ENCODE peak calls at places on chromosomes 13 and 19, in nine cellular contexts. G is heart right ventricle, F is brain microvascular endothelial cell, Z is left ventricle myocardium inferior, K is GM06990, O is cardiac muscle cell, P is Panc1, L is colonic mucosa, A is AG09309. I is an unnamed sample.

GRCh38 chr13:60211548-60211947 is 47.8 kb upstream of the DIAPH3 start:
- DNase-seq in G (no peak), F (no peak), Z (no peak), K (no peak), O (no peak), P (no peak), L (no peak), A (no peak), I (no peak)

GRCh38 chr13:31073859-31074718 is 87.6 kb downstream of the HSPH1 start:
- DNase-seq in G (no peak), F (peak), Z (no peak), K (peak), O (peak), P (no peak), L (no peak), A (no peak), I (no peak)

GRCh38 chr13:111335263-111335662 is 14.8 kb downstream of the TEX29 start:
- DNase-seq in G (peak), F (no peak), Z (no peak), K (no peak), O (no peak), P (no peak), L (no peak), A (no peak), I (no peak)

GRCh38 chr13:111353508-111353907 is 33.1 kb downstream of the TEX29 start:
- DNase-seq in G (no peak), F (no peak), Z (no peak), K (no peak), O (no peak), P (no peak), L (no peak), A (no peak), I (no peak)

GRCh38 chr19:29378543-29379105 is 147.2 kb upstream of the VSTM2B start:
- DNase-seq in G (no peak), F (no peak), Z (no peak), K (no peak), O (no peak), P (no peak), L (peak), A (no peak), I (no peak)

GRCh38 chr13:102658678-102659077 is 36.2 kb downstream of the METTL21C start:
- DNase-seq in G (no peak), F (no peak), Z (no peak), K (no peak), O (peak), P (no peak), L (no peak), A (no peak), I (no peak)

GRCh38 chr13:114057131-114058050 is 75.0 kb downstream of the RASA3 start:
- DNase-seq in G (no peak), F (no peak), Z (no peak), K (no peak), O (no peak), P (no peak), L (no peak), A (no peak), I (no peak)

GRCh38 chr13:80137994-80138393 is 202.9 kb downstream of the SPRY2 start:
- DNase-seq in G (no peak), F (no peak), Z (no peak), K (no peak), O (peak), P (no peak), L (no peak), A (no peak), I (no peak)

GRCh38 chr19:19514215-19514633 is 1.1 kb downstream of the TSSK6 start:
- DNase-seq in G (peak), F (peak), Z (peak), K (no peak), O (peak), P (no peak), L (peak), A (no peak), I (no peak)

GRCh38 chr19:10442698-10443097 is 22.4 kb downstream of the PDE4A start:
- DNase-seq in G (no peak), F (no peak), Z (no peak), K (no peak), O (no peak), P (no peak), L (no peak), A (no peak), I (no peak)

GRCh38 chr13:93304868-93305613 is 78.4 kb downstream of the GPC6 start:
- DNase-seq in G (no peak), F (no peak), Z (no peak), K (no peak), O (no peak), P (no peak), L (no peak), A (no peak), I (no peak)

GRCh38 chr13:40381935-40382764 is 284.3 kb downstream of the FOXO1 start:
- DNase-seq in G (peak), F (no peak), Z (no peak), K (no peak), O (no peak), P (no peak), L (no peak), A (no peak), I (no peak)

GRCh38 chr19:29454109-29454508 is 71.7 kb upstream of the VSTM2B start:
- DNase-seq in G (no peak), F (no peak), Z (no peak), K (no peak), O (no peak), P (no peak), L (peak), A (no peak), I (no peak)

GRCh38 chr13:112903606-112904195 is 65.3 kb upstream of the MCF2L start:
- DNase-seq in G (no peak), F (no peak), Z (no peak), K (no peak), O (no peak), P (no peak), L (no peak), A (no peak), I (no peak)

GRCh38 chr19:20558011-20558410 is 7.6 kb downstream of the ZNF737 start:
- DNase-seq in G (peak), F (no peak), Z (no peak), K (no peak), O (no peak), P (no peak), L (no peak), A (no peak), I (no peak)

GRCh38 chr19:17095141-17095919 is 19.8 kb downstream of the MYO9B start:
- DNase-seq in G (peak), F (peak), Z (peak), K (no peak), O (peak), P (no peak), L (peak), A (no peak), I (no peak)

GRCh38 chr13:110346661-110347067 is 39.6 kb downstream of the COL4A2 start:
- DNase-seq in G (no peak), F (no peak), Z (no peak), K (no peak), O (no peak), P (no peak), L (peak), A (no peak), I (no peak)

GRCh38 chr19:28103916-28104315 is 1109.0 kb downstream of the UQCRFS1 start:
- DNase-seq in G (no peak), F (no peak), Z (no peak), K (no peak), O (no peak), P (no peak), L (no peak), A (no peak), I (no peak)

GRCh38 chr19:33062902-33063301 is 1.8 kb downstream of the RHPN2 start:
- DNase-seq in G (no peak), F (no peak), Z (no peak), K (no peak), O (no peak), P (no peak), L (no peak), A (no peak), I (no peak)

GRCh38 chr19:3365447-3366103 is 808 bp upstream of the NFIC start:
- DNase-seq in G (peak), F (no peak), Z (peak), K (no peak), O (peak), P (no peak), L (peak), A (no peak), I (peak)

GRCh38 chr13:32902898-32903297 is 113.3 kb upstream of the KL start:
- DNase-seq in G (peak), F (no peak), Z (peak), K (no peak), O (peak), P (no peak), L (peak), A (no peak), I (no peak)

GRCh38 chr13:98470920-98471319 is 106.0 kb downstream of the STK24 start:
- DNase-seq in G (no peak), F (no peak), Z (no peak), K (no peak), O (no peak), P (no peak), L (no peak), A (no peak), I (no peak)

GRCh38 chr13:28531195-28531955 is 36.4 kb upstream of the FLT1 start:
- DNase-seq in G (peak), F (peak), Z (peak), K (no peak), O (peak), P (no peak), L (peak), A (no peak), I (no peak)

DNA sequence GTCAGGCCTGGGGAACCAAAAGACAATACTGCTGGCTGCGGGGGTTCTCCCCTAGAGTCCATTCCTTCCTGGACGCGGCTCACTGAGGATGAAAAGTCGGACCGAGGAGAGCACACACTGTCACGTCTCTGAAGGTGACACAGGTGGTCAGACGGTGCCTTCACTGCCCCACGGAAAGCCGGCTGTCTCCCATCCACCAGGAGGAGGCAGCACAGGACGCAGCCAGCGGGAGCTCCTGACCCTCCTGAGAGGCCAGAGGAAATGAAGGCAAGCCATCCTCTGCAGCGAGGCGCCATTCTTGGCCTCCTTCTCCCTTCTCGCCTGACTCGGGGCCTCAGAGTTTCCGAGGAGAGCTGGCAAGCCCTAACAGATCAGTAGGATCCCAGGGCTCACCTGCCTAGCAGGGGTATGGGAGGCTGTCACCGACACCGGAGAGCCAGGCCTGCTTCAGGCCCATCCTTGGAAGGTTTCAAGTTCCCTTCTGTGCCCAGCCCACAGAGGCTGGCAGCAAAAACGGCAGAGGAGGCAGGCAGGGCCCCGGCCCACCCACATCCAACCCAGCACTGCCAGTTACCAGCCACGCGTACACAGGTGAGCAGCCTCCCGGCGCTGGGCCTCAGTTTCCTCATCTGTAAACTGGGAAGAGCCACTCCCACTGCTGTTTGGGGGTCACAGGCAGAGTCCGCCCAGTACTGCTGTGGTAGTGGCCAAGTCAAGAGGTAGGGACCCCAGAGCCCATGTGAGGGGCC is 4.5 kb downstream of the REXO1 start:
- DNase-seq in G (no peak), F (no peak), Z (no peak), K (no peak), O (no peak), P (no peak), L (no peak), A (no peak), I (no peak)
- TF ChIP-seq CTCF in G (no peak), F (peak), Z (peak), K (no peak), O (no peak), P (peak), L (no peak), A (no peak), I (no peak)

DNA sequence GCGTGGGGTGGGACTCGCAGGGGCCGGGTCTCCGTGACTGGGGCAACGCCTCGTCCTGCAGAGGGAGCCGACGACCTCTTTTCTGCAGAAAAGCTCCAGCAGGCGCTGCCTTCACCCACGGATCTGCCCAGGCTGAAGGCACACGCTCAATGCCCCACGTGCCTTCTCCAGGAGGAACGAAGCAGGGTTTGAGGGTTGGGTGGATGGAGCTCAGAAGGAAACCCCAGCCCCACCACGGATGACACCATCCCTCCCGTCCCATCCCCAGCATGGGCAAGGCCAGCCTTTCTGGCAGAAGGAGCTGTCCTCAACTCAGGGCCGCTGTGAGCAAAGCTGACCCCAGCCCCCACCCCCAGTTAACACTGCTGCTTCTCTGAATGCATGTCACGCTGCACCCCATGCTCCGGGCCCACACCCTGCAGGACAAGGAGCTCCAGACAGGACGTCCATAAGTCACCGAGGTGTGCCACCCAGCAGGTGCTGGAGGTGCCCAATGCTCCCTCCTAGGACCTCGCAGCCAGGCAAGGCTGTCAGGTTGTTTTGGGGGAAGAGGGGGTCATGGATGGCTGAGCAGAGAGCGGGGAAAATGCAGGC is 7.4 kb downstream of the C19orf25 start:
- DNase-seq in G (no peak), F (no peak), Z (no peak), K (peak), O (no peak), P (no peak), L (no peak), A (no peak), I (no peak)
- TF ChIP-seq CTCF in G (no peak), F (peak), Z (no peak), K (peak), O (no peak), P (no peak), L (no peak), A (peak), I (no peak)

GRCh38 chr19:36245210-36246005 is 30.5 kb downstream of the ZNF146 start:
- DNase-seq in G (no peak), F (no peak), Z (no peak), K (no peak), O (peak), P (no peak), L (no peak), A (no peak), I (no peak)

GRCh38 chr19:36246006-36246391 is 31.1 kb downstream of the ZNF146 start:
- DNase-seq in G (no peak), F (no peak), Z (no peak), K (no peak), O (peak), P (no peak), L (no peak), A (no peak), I (no peak)

GRCh38 chr19:36244066-36244465 is 29.2 kb downstream of the ZNF146 start:
- DNase-seq in G (no peak), F (no peak), Z (no peak), K (no peak), O (no peak), P (no peak), L (no peak), A (no peak), I (no peak)
- TF ChIP-seq CTCF in G (no peak), F (no peak), Z (no peak), K (no peak), O (no peak), P (no peak), L (no peak), A (no peak), I (no peak)

GRCh38 chr19:14782978-14783545 is 4.7 kb upstream of the ADGRE2 start:
- DNase-seq in G (no peak), F (no peak), Z (no peak), K (no peak), O (no peak), P (no peak), L (no peak), A (no peak), I (no peak)

DNA sequence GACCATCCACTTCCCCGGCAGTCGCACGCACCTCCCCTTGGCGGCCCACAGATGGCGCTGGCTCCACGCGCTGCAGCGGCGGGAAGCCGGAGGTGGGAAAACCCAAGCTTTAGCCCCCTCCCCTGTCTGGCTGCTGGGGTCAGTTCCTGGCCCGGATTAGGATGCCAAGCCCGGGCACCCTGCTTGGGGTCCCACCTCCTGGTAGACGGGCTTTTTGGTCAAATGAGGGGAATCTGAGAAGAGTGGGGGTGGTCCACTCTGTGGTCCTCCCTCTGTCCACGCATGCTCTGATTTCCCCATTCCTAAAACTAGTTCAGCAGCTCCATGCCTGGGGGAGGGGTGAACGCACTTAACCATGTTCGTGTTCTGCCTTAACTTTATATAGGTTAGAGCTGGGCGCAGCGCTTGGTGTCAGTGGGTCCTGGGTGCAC is 8.1 kb upstream of the ADGRE2 start:
- DNase-seq in G (no peak), F (no peak), Z (no peak), K (peak), O (peak), P (no peak), L (no peak), A (no peak), I (peak)
- TF ChIP-seq CTCF in G (peak), F (peak), Z (peak), K (peak), O (peak), P (peak), L (peak), A (peak), I (peak)

GRCh38 chr19:6809262-6809661 is 36.8 kb downstream of the VAV1 start:
- DNase-seq in G (no peak), F (no peak), Z (no peak), K (no peak), O (no peak), P (no peak), L (no peak), A (no peak), I (no peak)

GRCh38 chr19:6808494-6808893 is 36.0 kb downstream of the VAV1 start:
- DNase-seq in G (no peak), F (no peak), Z (no peak), K (no peak), O (no peak), P (no peak), L (no peak), A (no peak), I (no peak)

GRCh38 chr19:6807291-6807690 is 34.8 kb downstream of the VAV1 start:
- DNase-seq in G (no peak), F (no peak), Z (no peak), K (no peak), O (no peak), P (no peak), L (no peak), A (no peak), I (no peak)

GRCh38 chr19:6803036-6803404 is 30.5 kb downstream of the VAV1 start:
- DNase-seq in G (no peak), F (no peak), Z (no peak), K (no peak), O (no peak), P (no peak), L (no peak), A (no peak), I (no peak)

GRCh38 chr19:6806488-6806887 is 34.0 kb downstream of the VAV1 start:
- DNase-seq in G (no peak), F (no peak), Z (no peak), K (no peak), O (no peak), P (no peak), L (no peak), A (no peak), I (peak)
- TF ChIP-seq CTCF in G (no peak), F (no peak), Z (no peak), K (no peak), O (no peak), P (no peak), L (no peak), A (no peak), I (no peak)

DNA sequence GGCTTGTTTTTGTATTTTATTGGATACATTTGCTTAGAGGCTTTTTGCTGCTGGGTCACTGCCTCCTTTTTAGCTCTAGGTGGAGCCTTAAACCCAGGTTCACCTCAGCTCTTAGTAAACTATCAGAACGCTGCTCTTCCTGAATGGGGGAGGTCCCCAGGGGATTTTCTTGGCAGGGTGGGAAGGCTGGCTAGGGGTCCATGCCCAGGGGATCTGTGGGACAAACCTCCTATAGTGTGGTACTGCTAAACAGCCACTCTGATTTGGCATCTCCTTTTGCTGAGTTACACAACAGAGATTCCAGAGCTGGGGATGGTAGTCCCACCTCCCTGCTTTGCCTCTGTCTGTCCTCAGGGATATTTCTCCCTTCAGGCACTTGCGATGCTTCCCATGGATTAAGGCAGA is 204.9 kb downstream of the ZIC5 start:
- DNase-seq in G (no peak), F (peak), Z (no peak), K (no peak), O (no peak), P (no peak), L (no peak), A (no peak), I (no peak)
- TF ChIP-seq CTCF in G (no peak), F (peak), Z (no peak), K (peak), O (no peak), P (no peak), L (no peak), A (peak), I (no peak)

DNA sequence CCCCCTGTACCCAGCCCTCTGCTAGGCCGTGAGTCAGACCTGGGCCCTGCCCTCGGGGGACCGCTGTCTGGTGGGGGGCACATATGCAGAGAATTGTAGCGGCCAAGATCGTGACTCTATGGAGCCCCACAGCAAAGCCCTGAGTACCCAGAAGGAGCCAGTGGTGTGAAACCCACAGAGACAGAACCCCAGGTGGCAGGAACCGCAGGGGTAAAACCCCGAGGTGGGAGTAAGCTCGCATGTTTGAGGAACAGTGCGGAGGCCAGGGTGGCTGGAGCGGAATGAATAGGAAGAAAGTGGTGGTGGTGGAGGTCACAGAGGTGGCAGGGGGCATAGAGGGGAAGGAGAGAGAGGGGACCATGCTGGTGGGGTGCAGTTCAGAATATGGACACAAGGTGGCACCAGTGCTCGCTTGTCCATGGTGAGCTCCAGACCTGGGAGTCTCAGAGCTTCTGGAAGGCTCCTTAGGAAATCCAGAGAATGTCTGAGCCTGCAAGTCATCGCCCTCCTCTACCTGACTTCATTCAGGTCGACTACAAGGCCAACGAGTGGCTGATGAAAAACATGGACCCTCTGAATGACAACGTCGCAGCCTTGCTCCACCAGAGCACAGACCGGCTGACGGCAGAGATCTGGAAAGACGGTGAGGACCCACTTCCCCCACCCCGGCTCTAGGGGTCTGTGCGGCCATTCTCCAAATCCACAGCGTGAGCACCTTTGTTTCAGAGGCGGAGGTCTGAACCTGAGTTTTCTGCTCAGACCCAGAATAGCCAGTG is 48.9 kb downstream of the MYH14 start:
- DNase-seq in G (no peak), F (peak), Z (no peak), K (peak), O (peak), P (no peak), L (peak), A (no peak), I (peak)
- TF ChIP-seq CTCF in G (peak), F (peak), Z (peak), K (peak), O (peak), P (peak), L (peak), A (peak), I (peak)

I was measured in Calu3.